ENCODE peak calls at places on chromosomes 7 and 10, in seven cellular contexts. K, W, C, M, Z, R and T are unnamed samples.

GRCh38 chr10:131242007-131242406 is 69.5 kb downstream of the TCERG1L start:
- DNase-seq in K (peak), W (peak), C (peak), M (peak), Z (peak), R (peak), T (no peak)

GRCh38 chr7:66157060-66157459 is 42.4 kb downstream of the CRCP start:
- DNase-seq in K (no peak), W (no peak), C (no peak), M (no peak), Z (no peak), R (no peak), T (no peak)

GRCh38 chr10:70680899-70681730 is 8.8 kb downstream of the ADAMTS14 start:
- DNase-seq in K (no peak), W (no peak), C (no peak), M (no peak), Z (no peak), R (no peak), T (peak)

GRCh38 chr7:100827330-100828226 is at the start of gene EPHB4:
- DNase-seq in K (peak), W (peak), C (peak), M (peak), Z (peak), R (peak), T (peak)

GRCh38 chr7:101410743-101411476 is 48.2 kb downstream of the COL26A1 start:
- DNase-seq in K (peak), W (peak), C (peak), M (peak), Z (peak), R (peak), T (no peak)

GRCh38 chr7:80942261-80943041 is 23.6 kb upstream of the SEMA3C start:
- DNase-seq in K (peak), W (peak), C (peak), M (no peak), Z (peak), R (no peak), T (peak)

GRCh38 chr7:8261711-8262695 is at the start of gene ICA1:
- DNase-seq in K (no peak), W (no peak), C (peak), M (peak), Z (peak), R (peak), T (peak)

GRCh38 chr7:79227035-79227434 is 226.4 kb downstream of the MAGI2 start:
- DNase-seq in K (no peak), W (no peak), C (no peak), M (no peak), Z (peak), R (no peak), T (peak)

GRCh38 chr7:100825215-100825671 is 2.1 kb downstream of the EPHB4 start:
- DNase-seq in K (no peak), W (no peak), C (no peak), M (peak), Z (peak), R (no peak), T (no peak)

GRCh38 chr7:157540020-157540419 is 203.2 kb downstream of the DNAJB6 start:
- DNase-seq in K (no peak), W (no peak), C (no peak), M (no peak), Z (no peak), R (no peak), T (no peak)

DNA sequence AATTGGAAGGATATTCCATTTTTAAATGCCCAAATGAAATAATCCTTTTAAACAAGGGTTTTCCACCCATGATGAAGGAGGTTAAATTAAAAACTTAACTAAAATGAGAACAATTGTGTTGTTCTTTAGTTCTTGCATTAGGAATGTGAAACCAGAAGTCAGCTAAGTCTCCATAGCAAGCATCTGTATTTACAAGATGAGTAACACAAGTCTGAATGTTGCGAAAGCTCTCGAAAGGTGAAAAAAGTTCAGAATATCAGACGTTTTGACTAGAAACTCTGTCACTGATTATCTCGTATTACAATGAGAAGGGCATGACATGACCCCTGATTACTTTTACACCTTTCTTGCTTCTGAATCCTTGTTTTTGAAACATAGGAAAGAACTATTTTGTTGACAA is 149.6 kb downstream of the BICC1 start:
- DNase-seq in K (no peak), W (peak), C (peak), M (no peak), Z (peak), R (no peak), T (peak)
- H3K4me2 ChIP-seq in K (no peak), W (peak), C (peak), M (no peak), Z (peak), R (no peak), T (peak)

GRCh38 chr10:75743231-75743864 is 311.9 kb downstream of the LRMDA start:
- DNase-seq in K (no peak), W (peak), C (no peak), M (no peak), Z (no peak), R (no peak), T (peak)

GRCh38 chr10:75740541-75740940 is 309.1 kb downstream of the LRMDA start:
- DNase-seq in K (no peak), W (no peak), C (no peak), M (no peak), Z (no peak), R (no peak), T (no peak)

GRCh38 chr10:75736889-75737610 is 305.6 kb downstream of the LRMDA start:
- DNase-seq in K (no peak), W (no peak), C (no peak), M (peak), Z (no peak), R (no peak), T (peak)

GRCh38 chr10:75742355-75742754 is 310.9 kb downstream of the LRMDA start:
- DNase-seq in K (no peak), W (no peak), C (no peak), M (no peak), Z (no peak), R (no peak), T (no peak)

DNA sequence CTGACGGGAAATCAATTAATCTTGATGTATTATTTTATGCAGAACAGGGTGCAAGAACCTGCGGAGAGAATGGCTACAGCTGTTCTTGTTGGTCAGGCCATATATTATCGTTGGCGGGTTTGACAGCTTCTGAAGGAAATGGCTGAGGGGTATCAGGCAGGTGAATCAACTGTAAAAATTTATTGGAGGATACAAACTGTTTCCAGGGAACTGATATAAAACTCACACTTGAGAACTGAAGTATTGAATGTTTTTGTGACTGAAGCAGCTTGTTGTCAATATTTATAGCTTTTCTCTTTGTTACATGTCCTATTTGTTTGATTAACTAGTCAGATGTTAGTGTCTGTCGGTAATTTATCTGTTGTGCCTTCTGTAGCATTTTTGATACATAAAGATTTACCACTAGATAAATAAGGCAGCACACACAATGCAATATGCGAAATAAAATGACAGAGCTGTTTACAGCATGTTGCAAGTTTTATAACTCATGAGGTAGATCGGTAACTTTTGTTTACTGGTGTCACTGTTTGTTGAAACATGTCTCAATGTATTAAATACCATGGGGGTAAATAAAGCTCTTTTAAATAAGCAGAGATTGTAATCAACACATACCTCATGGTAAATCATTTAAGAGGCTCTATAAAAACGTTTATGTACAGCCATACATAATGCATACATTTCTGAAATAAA is 308.2 kb downstream of the LRMDA start:
- DNase-seq in K (no peak), W (no peak), C (no peak), M (no peak), Z (no peak), R (no peak), T (no peak)
- H3K4me2 ChIP-seq in K (no peak), W (no peak), C (no peak), M (no peak), Z (no peak), R (no peak), T (no peak)

GRCh38 chr7:150823010-150823409 is 22.4 kb downstream of the TMEM176A start:
- DNase-seq in K (no peak), W (no peak), C (no peak), M (no peak), Z (no peak), R (no peak), T (no peak)
- H3K4me2 ChIP-seq in K (no peak), W (no peak), C (no peak), M (no peak), Z (no peak), R (no peak), T (no peak)

GRCh38 chr10:128045833-128046120 is 80.4 kb downstream of the MKI67 start:
- DNase-seq in K (no peak), W (no peak), C (no peak), M (no peak), Z (no peak), R (no peak), T (no peak)

GRCh38 chr10:128047991-128048826 is 78.0 kb downstream of the MKI67 start:
- DNase-seq in K (no peak), W (peak), C (no peak), M (no peak), Z (peak), R (no peak), T (peak)

GRCh38 chr10:128046934-128047251 is 79.3 kb downstream of the MKI67 start:
- DNase-seq in K (no peak), W (no peak), C (no peak), M (no peak), Z (no peak), R (no peak), T (no peak)

GRCh38 chr10:128046156-128046933 is 79.9 kb downstream of the MKI67 start:
- DNase-seq in K (no peak), W (no peak), C (no peak), M (no peak), Z (no peak), R (no peak), T (no peak)

DNA sequence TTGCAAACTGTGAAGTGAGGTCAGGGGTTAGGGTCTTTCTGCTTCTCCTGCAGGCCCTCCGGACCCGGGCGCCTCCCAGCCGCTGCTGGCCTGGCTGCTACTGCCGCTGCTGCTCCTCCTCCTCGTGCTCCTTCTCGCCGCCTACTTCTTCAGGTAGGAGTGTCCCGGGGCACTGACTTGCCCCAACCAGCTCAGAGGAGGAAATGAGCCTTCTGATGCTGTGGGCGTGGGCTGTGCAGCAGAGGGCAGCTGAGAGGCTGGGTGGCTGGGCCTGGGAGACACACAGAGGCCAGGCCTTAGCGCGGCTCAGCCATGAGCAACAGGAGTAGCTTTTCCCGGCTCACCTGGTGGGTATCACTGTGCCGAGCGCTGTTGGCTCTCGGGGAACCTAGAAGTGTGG is 78.9 kb downstream of the MKI67 start:
- DNase-seq in K (peak), W (no peak), C (peak), M (peak), Z (peak), R (peak), T (peak)
- H3K4me2 ChIP-seq in K (peak), W (no peak), C (no peak), M (peak), Z (peak), R (no peak), T (no peak)

GRCh38 chr10:132331956-132332749 is at the start of gene LRRC27:
- DNase-seq in K (peak), W (peak), C (peak), M (peak), Z (peak), R (peak), T (peak)

GRCh38 chr10:132331259-132331955 is 586 bp upstream of the LRRC27 start:
- DNase-seq in K (no peak), W (no peak), C (no peak), M (no peak), Z (peak), R (no peak), T (no peak)

GRCh38 chr10:132334883-132335188 is 2.8 kb downstream of the LRRC27 start:
- DNase-seq in K (no peak), W (no peak), C (no peak), M (no peak), Z (no peak), R (no peak), T (no peak)

GRCh38 chr10:132335189-132336063 is 3.4 kb downstream of the LRRC27 start:
- DNase-seq in K (no peak), W (peak), C (peak), M (no peak), Z (no peak), R (no peak), T (no peak)

DNA sequence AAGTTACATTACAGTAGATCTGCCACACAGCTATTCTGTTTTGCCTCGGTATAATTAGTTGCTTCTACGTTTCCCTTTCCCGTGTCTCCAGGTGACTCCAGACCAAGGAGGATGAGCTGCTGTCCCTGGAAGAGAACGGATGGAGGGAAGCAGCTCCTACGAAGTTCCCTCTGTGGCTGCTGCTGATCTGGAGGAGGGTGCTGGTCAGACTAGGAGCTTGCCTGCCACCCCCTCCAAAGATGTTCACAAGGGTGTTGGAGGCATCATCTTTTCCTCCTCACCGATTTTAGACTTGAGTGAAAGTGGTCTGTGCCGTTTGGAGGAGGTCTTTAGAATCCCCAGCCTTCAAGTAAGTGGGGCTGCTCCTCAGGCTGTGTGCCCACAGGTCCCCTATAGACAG is 1.4 kb downstream of the LRRC27 start:
- DNase-seq in K (no peak), W (no peak), C (no peak), M (no peak), Z (no peak), R (no peak), T (no peak)
- H3K4me2 ChIP-seq in K (peak), W (no peak), C (peak), M (peak), Z (no peak), R (no peak), T (no peak)

DNA sequence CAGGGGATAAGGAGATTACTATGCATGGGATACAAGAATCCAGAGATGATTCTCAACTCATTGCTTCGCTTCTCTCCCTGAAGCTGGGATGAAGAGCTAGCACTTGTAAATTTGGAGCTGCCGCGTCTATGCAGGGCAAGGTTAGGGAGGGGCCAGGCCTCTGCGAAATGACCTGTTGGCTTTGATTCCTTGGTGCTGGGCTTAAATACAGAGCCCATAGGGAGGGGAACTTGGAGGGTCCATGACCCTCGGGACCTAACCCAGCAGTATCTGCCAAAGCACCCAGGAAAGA is 673 bp upstream of the WNT2 start:
- DNase-seq in K (no peak), W (no peak), C (no peak), M (peak), Z (no peak), R (no peak), T (no peak)
- H3K4me2 ChIP-seq in K (no peak), W (no peak), C (peak), M (peak), Z (peak), R (peak), T (peak)